ENCODE peak calls at places on chromosomes 13 and 19, in seven cellular contexts. R, D, Q, E, B, Y and U are unnamed samples.

GRCh38 chr13:76293346-76293745 is 592.9 kb downstream of the KCTD12 start:
- DNase-seq in R (no peak), D (peak), Y (no peak), Q (peak), B (no peak), E (no peak), U (no peak)

GRCh38 chr13:107231941-107232340 is 664.0 kb upstream of the ARGLU1 start:
- DNase-seq in D (no peak), Q (no peak), R (no peak), B (no peak), Y (no peak), E (no peak), U (no peak)

GRCh38 chr13:74194856-74195255 is 60.7 kb upstream of the KLF12 start:
- DNase-seq in E (no peak), Y (no peak), D (no peak), B (no peak), R (no peak), Q (no peak), U (no peak)

GRCh38 chr19:49766007-49766937 is 529 bp upstream of the AP2A1 start:
- DNase-seq in E (peak), B (peak), R (peak), Y (peak), Q (peak), D (peak), U (peak)

GRCh38 chr13:75236774-75237173 is 245.2 kb downstream of the TBC1D4 start:
- DNase-seq in Y (no peak), Q (no peak), D (peak), R (no peak), E (no peak), B (no peak), U (no peak)

GRCh38 chr19:35562336-35562735 is 1.1 kb downstream of the ATP4A start:
- DNase-seq in Y (no peak), Q (no peak), D (no peak), R (no peak), B (no peak), E (no peak), U (no peak)

GRCh38 chr19:53311044-53311443 is 22.5 kb upstream of the ZNF845 start:
- DNase-seq in Q (no peak), Y (no peak), D (no peak), B (no peak), R (no peak), E (no peak), U (no peak)

GRCh38 chr13:20713751-20714150 is 10.3 kb downstream of the IL17D start:
- DNase-seq in R (no peak), Q (no peak), Y (no peak), E (no peak), B (no peak), D (peak), U (no peak)

GRCh38 chr13:34567558-34567957 is 374.5 kb upstream of the NBEA start:
- DNase-seq in R (no peak), Y (no peak), E (no peak), D (no peak), Q (no peak), B (no peak), U (no peak)

GRCh38 chr13:30796132-30796832 is 60.9 kb downstream of the ALOX5AP start:
- DNase-seq in D (peak), Q (no peak), E (peak), B (no peak), R (no peak), Y (no peak), U (no peak)

GRCh38 chr19:33620611-33621010 is 1.1 kb upstream of the CHST8 start:
- DNase-seq in D (no peak), E (no peak), Q (no peak), R (no peak), B (no peak), Y (no peak), U (no peak)

GRCh38 chr13:111915104-111915551 is 151.8 kb upstream of the SOX1 start:
- DNase-seq in D (no peak), Q (no peak), Y (no peak), R (no peak), B (no peak), E (no peak), U (peak)

GRCh38 chr13:109700176-109700575 is 86.2 kb downstream of the IRS2 start:
- DNase-seq in D (peak), Y (peak), R (peak), Q (no peak), B (no peak), E (no peak), U (no peak)

GRCh38 chr13:91278888-91279287 is 68.6 kb upstream of the MIR17HG start:
- DNase-seq in R (no peak), Q (no peak), Y (no peak), B (no peak), E (no peak), D (no peak), U (no peak)

GRCh38 chr19:33578697-33579096 is 43.1 kb upstream of the CHST8 start:
- DNase-seq in E (no peak), R (no peak), Y (no peak), D (no peak), B (no peak), Q (no peak), U (no peak)

GRCh38 chr13:30871713-30872029 is 34.4 kb upstream of the MEDAG start:
- DNase-seq in D (no peak), R (no peak), E (no peak), B (no peak), Y (no peak), Q (no peak), U (no peak)

GRCh38 chr19:459724-460511 is 915 bp downstream of the SHC2 start:
- DNase-seq in B (peak), Y (peak), E (no peak), R (peak), D (peak), Q (no peak), U (no peak)

GRCh38 chr13:64755961-64756360 is 2474.2 kb downstream of the PCDH9 start:
- DNase-seq in R (no peak), D (peak), Q (no peak), E (no peak), B (no peak), Y (no peak), U (no peak)

GRCh38 chr13:75906315-75906714 is 270.2 kb downstream of the LMO7 start:
- DNase-seq in B (peak), E (no peak), R (no peak), Q (no peak), Y (no peak), D (no peak), U (no peak)

GRCh38 chr13:106117035-106117434 is 418.4 kb downstream of the EFNB2 start:
- DNase-seq in Y (no peak), E (no peak), B (no peak), Q (peak), R (no peak), D (peak), U (no peak)

GRCh38 chr13:99984463-99985242 is 3.1 kb downstream of the ZIC2 start:
- DNase-seq in Q (no peak), Y (no peak), B (peak), R (no peak), D (no peak), E (no peak), U (no peak)

GRCh38 chr19:32346901-32347300 is 1.5 kb downstream of the ZNF507 start:
- DNase-seq in R (no peak), E (no peak), B (no peak), D (no peak), Q (no peak), Y (no peak), U (no peak)
- H3K4me3 ChIP-seq in R (peak), E (peak), B (peak), D (peak), Q (peak), Y (peak), U (peak)

DNA sequence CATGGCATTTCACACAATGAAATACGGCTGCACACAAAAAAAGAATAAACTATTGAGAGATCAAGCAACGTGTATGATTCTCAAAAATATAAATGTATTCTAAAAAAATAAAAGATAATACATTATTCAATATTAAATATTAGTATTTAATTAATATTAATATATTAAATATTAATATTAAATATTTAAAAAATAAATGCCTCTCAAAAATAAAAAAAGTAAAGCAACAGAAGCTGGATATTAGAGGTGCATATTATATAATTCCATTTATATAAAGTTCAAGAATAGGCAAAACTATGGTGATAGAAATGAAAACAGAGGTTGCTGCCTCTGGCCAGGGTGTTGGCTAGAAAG is 57.1 kb downstream of the GADD45B start:
- DNase-seq in D (no peak), Q (no peak), R (no peak), B (no peak), E (no peak), Y (no peak), U (no peak)
- H3K27ac ChIP-seq in D (peak), Q (peak), R (peak), B (no peak), E (no peak), Y (no peak), U (no peak)

GRCh38 chr13:29698106-29698505 is 102.6 kb upstream of the SLC7A1 start:
- DNase-seq in D (no peak), Y (no peak), R (no peak), Q (no peak), E (no peak), B (no peak), U (no peak)

GRCh38 chr13:29706923-29707322 is 111.4 kb upstream of the SLC7A1 start:
- DNase-seq in B (no peak), Q (no peak), D (no peak), Y (no peak), R (no peak), E (no peak), U (no peak)

GRCh38 chr13:29704648-29705047 is 109.2 kb upstream of the SLC7A1 start:
- DNase-seq in Y (peak), R (no peak), E (no peak), D (no peak), Q (no peak), B (no peak), U (no peak)

GRCh38 chr13:29703421-29703820 is 107.9 kb upstream of the SLC7A1 start:
- DNase-seq in B (no peak), R (no peak), Y (no peak), E (no peak), Q (no peak), D (no peak), U (no peak)

DNA sequence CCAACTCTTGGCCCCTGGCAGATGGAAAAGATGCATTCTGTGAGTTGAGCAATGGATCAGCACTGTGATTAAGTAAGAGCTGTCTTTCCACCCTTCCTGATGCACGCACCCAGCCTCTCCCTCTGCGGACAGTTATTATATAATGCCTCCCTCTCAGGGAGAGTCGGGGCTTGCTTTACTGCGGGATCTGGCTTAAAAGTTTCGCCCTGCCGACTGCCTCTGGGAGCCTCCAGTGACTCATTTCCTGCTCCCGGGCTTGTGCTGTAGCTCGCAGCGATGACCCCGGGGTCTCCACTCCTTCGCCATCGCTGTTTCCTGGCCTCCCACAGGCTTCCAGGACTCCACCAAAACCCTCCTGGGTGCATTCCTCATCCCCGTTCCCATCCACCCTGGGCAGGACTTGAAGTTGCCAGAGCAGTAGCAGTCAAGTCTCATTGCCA is 107.4 kb upstream of the SLC7A1 start:
- DNase-seq in R (no peak), Y (no peak), Q (peak), E (no peak), D (peak), B (peak), U (no peak)
- H3K4me3 ChIP-seq in R (no peak), Y (no peak), Q (peak), E (no peak), D (peak), B (no peak), U (no peak)

GRCh38 chr19:21260164-21260847 is 68.9 kb downstream of the ZNF708 start:
- DNase-seq in R (no peak), Y (no peak), B (no peak), D (no peak), E (no peak), Q (no peak), U (no peak)
- H3K27ac ChIP-seq in R (no peak), Y (no peak), B (no peak), D (no peak), E (no peak), Q (no peak), U (no peak)

DNA sequence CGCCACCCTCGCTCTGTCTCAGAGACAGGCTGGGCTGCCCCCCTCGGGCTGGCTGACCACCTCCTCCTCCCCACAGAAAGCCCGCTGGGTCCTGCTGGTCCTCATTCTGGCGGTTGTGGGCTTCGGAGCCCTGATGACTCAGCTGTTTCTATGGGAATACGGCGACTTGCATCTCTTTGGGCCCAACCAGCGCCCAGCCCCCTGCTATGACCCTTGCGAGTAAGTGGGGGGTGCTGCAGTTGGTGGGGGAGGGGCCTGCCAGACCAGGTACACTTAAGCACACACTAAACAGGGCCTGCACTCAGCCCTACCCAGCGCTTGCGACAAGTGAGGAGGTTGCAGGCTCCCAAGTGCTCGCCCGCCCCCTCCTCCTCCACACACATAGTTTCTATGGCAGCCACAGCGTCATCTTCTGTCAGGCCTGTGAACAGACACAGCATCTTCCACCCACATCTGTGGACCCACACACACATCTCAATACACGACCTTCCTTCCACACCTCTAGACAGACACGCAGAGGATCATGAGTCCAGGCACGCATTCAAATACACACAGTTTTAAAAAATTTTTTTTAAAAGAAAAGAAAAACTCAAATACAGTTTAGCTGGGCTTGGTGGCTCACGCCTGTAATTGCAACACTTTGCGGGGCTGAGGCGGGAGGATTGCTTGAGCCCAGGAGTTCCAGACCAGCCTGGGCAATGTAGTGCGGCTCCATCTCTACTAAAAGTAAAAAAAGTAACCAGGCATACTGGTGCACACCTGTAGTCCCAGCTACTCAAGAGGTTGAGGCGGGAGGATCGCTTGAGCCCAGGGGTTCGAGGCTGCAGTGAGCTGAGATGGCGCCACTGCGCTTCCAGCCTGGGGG is 18.4 kb downstream of the PLD3 start:
- DNase-seq in Y (peak), B (peak), D (peak), R (no peak), Q (no peak), E (no peak), U (no peak)
- H3K4me3 ChIP-seq in Y (peak), B (peak), D (peak), R (peak), Q (peak), E (no peak), U (no peak)

DNA sequence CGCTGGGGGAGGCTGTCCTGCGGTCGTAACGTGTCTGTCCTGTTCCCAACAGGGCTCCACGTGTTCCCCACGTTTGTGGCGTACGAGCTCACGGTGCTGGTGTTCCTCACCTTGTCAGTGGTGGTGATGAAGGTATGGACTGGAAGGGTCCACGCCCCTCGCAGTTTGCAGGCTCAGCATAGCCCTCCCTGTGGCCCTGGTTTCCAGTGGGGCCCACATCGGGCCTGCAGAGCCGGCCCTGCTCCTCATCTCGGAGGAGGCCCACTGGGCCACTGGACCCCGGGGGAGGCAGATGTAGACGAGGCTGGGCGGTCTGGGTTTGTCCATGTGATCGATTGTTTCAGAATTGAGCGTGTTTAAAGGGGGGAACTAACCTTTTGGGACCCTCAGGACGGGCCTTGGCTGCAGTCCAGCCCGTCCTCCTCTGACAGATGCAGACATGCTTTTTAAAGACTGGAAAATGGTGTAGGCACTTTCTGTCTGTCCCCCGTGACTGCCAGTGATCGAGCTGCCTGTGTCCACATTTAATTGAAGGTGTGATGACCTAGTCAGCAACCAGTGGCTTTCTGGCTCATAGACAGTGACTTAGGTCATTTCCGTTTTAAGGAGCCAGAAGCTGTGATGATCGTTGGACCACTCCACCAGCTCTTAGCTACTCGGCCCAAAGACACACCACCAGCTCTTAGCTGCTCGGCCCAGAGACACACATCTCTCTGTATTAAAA is 37.1 kb upstream of the TFDP1 start:
- DNase-seq in Q (no peak), B (no peak), R (peak), Y (no peak), D (peak), E (no peak), U (no peak)
- H3K27ac ChIP-seq in Q (no peak), B (peak), R (peak), Y (no peak), D (peak), E (no peak), U (no peak)

GRCh38 chr13:66845393-66845792 is 384.7 kb downstream of the PCDH9 start:
- DNase-seq in B (no peak), Y (no peak), E (no peak), D (no peak), Q (no peak), R (no peak), U (no peak)
- H3K4me3 ChIP-seq in B (no peak), Y (no peak), E (no peak), D (no peak), Q (no peak), R (no peak), U (no peak)